ENCODE peak calls at places on chromosomes 4 and X, in ten cellular contexts. N is PC-3, K is tibial artery, P is body of pancreas, I is colonic mucosa, R is IMR-90, X is fibroblast of lung, O is choroid plexus epithelial cell, J is astrocyte of the spinal cord, B is ovary. E is an unnamed sample.

GRCh38 chrX:5681159-5681558 is 547.5 kb downstream of the NLGN4X start:
- DNase-seq in X (peak; percentile 18), O (no peak), J (peak; percentile 3), N (peak; percentile 9), R (no peak), B (no peak), K (no peak), I (no peak), P (no peak), E (no peak)

GRCh38 chrX:71082253-71082652 is 13.4 kb upstream of the FOXO4 start:
- DNase-seq in I (no peak), K (no peak), J (no peak), O (no peak), B (no peak), X (no peak), R (no peak), N (no peak), P (no peak), E (no peak)

GRCh38 chr4:146522098-146522861 is 540 bp upstream of the SLC10A7 start:
- DNase-seq in O (peak; percentile 88), N (peak; percentile 85), P (peak; percentile 91), K (peak; percentile 87), R (peak; percentile 80), I (peak; percentile 95), X (peak; percentile 81), B (peak; percentile 87), J (peak; percentile 85), E (peak; percentile 96)

GRCh38 chrX:111868726-111869638 is 7.0 kb upstream of the TRPC5OS start:
- DNase-seq in J (peak; percentile 10), K (no peak), B (no peak), P (peak; percentile 15), X (peak; percentile 22), N (peak; percentile 9), I (no peak), R (peak; percentile 13), O (peak; percentile 2), E (no peak)

GRCh38 chrX:8773117-8773516 is 28.1 kb downstream of the FAM9A start:
- DNase-seq in J (no peak), P (no peak), N (no peak), X (no peak), R (no peak), K (no peak), B (no peak), O (no peak), I (no peak), E (no peak)

GRCh38 chr4:82905205-82905604 is 4.7 kb downstream of the THAP9 start:
- DNase-seq in B (no peak), I (no peak), R (peak; percentile 64), X (peak; percentile 65), O (peak; percentile 71), P (no peak), J (peak; percentile 52), K (no peak), N (peak; percentile 58), E (no peak)

GRCh38 chrX:1400731-1401471 is 9.0 kb upstream of the SLC25A6 start:
- DNase-seq in J (no peak), O (no peak), I (no peak), K (no peak), P (peak; percentile 6), N (no peak), B (no peak), X (no peak), R (no peak), E (no peak)

GRCh38 chr4:145324161-145324560 is 143.8 kb upstream of the OTUD4 start:
- DNase-seq in I (no peak), N (no peak), O (no peak), P (no peak), J (no peak), X (peak; percentile 15), R (no peak), B (no peak), K (no peak), E (peak; percentile 47)

GRCh38 chrX:153861733-153862300 is 24.2 kb downstream of the L1CAM start:
- DNase-seq in R (no peak), K (no peak), P (no peak), B (no peak), I (no peak), X (no peak), J (no peak), N (no peak), O (no peak), E (no peak)

GRCh38 chr4:159191989-159192388 is 89.1 kb downstream of the RAPGEF2 start:
- DNase-seq in B (no peak), O (peak; percentile 87), K (no peak), I (no peak), J (peak; percentile 70), P (no peak), R (peak; percentile 85), X (peak; percentile 88), N (peak; percentile 81), E (no peak)

GRCh38 chrX:63719633-63720032 is 65.4 kb downstream of the ARHGEF9 start:
- DNase-seq in K (no peak), O (no peak), J (no peak), P (no peak), R (no peak), I (no peak), B (no peak), N (no peak), X (no peak), E (no peak)

GRCh38 chr4:63620271-63620670 is 789.0 kb downstream of the TECRL start:
- DNase-seq in J (no peak), O (no peak), B (no peak), N (peak; percentile 11), P (no peak), I (no peak), R (no peak), K (no peak), X (no peak), E (no peak)

DNA sequence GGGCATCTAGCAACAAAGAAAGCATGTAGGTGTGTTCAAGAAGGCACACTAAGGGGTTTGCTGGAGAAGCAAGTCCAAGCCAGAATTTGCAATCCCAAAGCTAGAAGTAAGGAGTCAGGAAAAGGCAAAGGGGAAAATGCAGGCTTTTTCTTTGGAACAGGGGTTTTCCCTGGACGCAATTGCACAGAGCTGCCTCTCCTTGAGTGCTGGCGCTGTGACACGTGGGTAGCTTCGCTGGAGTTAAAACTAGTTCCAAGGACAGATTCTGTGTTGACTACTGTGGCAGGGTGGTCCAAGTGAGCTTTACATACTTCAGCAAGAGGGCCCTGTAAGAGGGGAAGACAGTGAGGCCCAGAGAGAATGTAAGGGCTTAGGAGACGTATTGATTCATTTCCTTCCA is 277.1 kb downstream of the ADGRA3 start:
- DNase-seq in I (peak; percentile 39), B (no peak), J (no peak), O (no peak), X (no peak), N (no peak), P (no peak), R (no peak), K (no peak), E (no peak)
- TF ChIP-seq CTCF in I (peak; percentile 24), B (no peak), J (peak; percentile 20), O (no peak), X (no peak), N (no peak), P (no peak), R (no peak), K (no peak), E (no peak)

DNA sequence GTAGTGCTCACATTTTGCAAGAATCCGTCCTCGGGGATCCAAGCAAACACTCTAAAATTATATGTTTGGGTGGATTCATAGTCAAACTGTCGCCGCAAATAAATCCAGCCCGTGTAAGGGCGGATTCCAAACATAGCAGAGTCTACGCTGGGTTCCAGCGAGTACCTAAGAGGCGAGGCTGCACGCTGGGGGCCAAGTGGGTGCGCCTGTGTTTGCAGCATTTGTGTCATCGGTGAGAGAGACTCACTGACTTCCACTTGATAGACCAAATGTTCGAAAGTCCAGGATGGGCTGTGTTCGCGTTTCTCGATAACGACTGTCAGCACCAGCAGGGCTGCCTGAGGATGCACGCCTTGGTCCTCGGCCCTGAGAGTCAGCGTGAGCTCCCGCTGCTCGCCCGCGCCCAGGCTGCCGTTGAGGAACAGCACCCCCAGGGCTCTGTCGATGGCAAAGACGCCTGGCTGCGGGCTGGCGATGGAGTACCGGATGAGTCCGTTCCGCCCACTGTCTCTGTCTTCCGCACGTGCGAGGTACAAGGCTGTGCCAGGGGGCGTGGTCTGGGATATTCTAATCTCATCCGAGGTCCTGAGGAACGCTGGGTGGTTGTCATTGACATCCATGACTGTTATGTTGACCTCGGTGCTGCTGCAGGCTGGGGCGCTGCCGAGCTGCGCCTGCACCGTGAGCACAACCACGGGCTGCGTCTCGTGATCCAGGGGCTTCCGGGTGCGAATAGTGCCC is 158.7 kb downstream of the DCHS2 start:
- DNase-seq in B (peak; percentile 55), J (no peak), R (peak; percentile 2), X (peak; percentile 0), P (peak; percentile 31), N (no peak), I (peak; percentile 20), K (peak; percentile 22), O (no peak), E (no peak)
- H3K4me3 ChIP-seq in B (peak overlapping the region; percentile 19), J (peak overlapping the region; percentile 20), R (peak overlapping the region; percentile 7), X (peak overlapping the region; percentile 54), P (no peak overlapping the region), N (no peak overlapping the region), I (peak overlapping the region; percentile 19), K (peak overlapping the region; percentile 18), O (no peak overlapping the region), E (peak overlapping the region; percentile 40)

DNA sequence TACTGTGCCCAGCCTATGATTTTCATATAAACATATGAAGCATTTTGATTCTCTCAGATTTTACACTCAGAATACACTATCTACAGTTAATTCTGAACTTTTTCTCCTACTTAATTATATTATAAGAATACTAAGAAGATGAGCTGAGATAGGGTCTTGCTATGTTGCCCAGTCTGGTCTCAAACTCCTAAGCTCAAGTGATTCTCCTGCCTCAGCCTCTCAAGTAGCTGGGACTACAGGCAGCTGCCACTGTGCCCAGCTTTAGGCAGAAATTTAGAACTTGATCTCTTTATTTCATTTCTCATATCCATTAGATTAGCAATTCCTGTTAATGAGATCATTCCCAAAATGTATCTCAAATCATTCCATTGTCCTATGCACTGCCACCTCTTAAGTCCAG is 4.7 kb upstream of the LARP1B start:
- DNase-seq in B (no peak), K (no peak), P (no peak), I (no peak), N (no peak), R (no peak), J (no peak), O (no peak), X (no peak), E (no peak)
- TF ChIP-seq CTCF in B (no peak), K (no peak), P (no peak), I (no peak), N (no peak), R (no peak), J (no peak), O (no peak), X (no peak), E (no peak)

GRCh38 chrX:108316456-108316855 is 121.8 kb downstream of the COL4A6 start:
- DNase-seq in O (no peak), B (no peak), K (no peak), R (no peak), J (no peak), N (peak; percentile 35), P (no peak), I (no peak), X (no peak), E (no peak)

GRCh38 chrX:108323751-108324150 is 114.5 kb downstream of the COL4A6 start:
- DNase-seq in R (no peak), K (no peak), O (peak; percentile 23), B (no peak), P (no peak), J (no peak), N (no peak), X (no peak), I (no peak), E (no peak)

GRCh38 chrX:108322243-108322642 is 116.0 kb downstream of the COL4A6 start:
- DNase-seq in B (no peak), P (no peak), R (no peak), K (no peak), O (no peak), I (no peak), X (no peak), N (no peak), J (no peak), E (no peak)
- H3K4me3 ChIP-seq in B (no peak overlapping the region), P (no peak overlapping the region), R (no peak overlapping the region), K (no peak overlapping the region), O (no peak overlapping the region), I (no peak overlapping the region), X (no peak overlapping the region), N (no peak overlapping the region), J (no peak overlapping the region), E (no peak overlapping the region)